ENCODE peak calls at places on chromosome 7, in six cellular contexts. Q is T-cell, P is spleen, V is fibroblast of the conjunctiva, Y is left colon, M is hippocampal formation. J is an unnamed sample.

GRCh38 chr7:49596701-49597491 is 176.5 kb upstream of the VWC2 start:
- DNase-seq in M (no peak), Y (no peak), Q (no peak), P (no peak), V (no peak), J (no peak)

GRCh38 chr7:99402854-99403253 is 5.5 kb downstream of the PDAP1 start:
- DNase-seq in Y (no peak), M (no peak), P (no peak), V (no peak), Q (no peak), J (no peak)

GRCh38 chr7:130921391-130922180 is 187.6 kb upstream of the KLF14 start:
- DNase-seq in Q (no peak), V (peak), M (peak), Y (peak), P (no peak), J (peak)

GRCh38 chr7:70289067-70289466 is 690.8 kb downstream of the AUTS2 start:
- DNase-seq in Y (no peak), V (peak), M (no peak), Q (no peak), P (no peak), J (peak)

GRCh38 chr7:97004237-97004930 is 969 bp upstream of the DLX6 start:
- DNase-seq in V (no peak), Q (no peak), M (no peak), P (no peak), Y (no peak), J (peak)

GRCh38 chr7:50142421-50143113 is 49.5 kb upstream of the ZPBP start:
- DNase-seq in Q (peak), Y (no peak), V (peak), P (no peak), M (no peak), J (peak)

GRCh38 chr7:77796109-77796508 is 2.1 kb downstream of the TMEM60 start:
- DNase-seq in Y (no peak), P (no peak), V (no peak), Q (no peak), M (no peak), J (no peak)

GRCh38 chr7:148909560-148909959 is 25.5 kb upstream of the EZH2 start:
- DNase-seq in P (no peak), Q (no peak), V (no peak), Y (no peak), M (no peak), J (no peak)

GRCh38 chr7:74032191-74032490 is 4.2 kb downstream of the ELN start:
- DNase-seq in P (no peak), Y (peak), M (peak), V (no peak), Q (no peak), J (peak)

GRCh38 chr7:20477091-20477490 is 138.4 kb upstream of the ABCB5 start:
- DNase-seq in V (no peak), M (no peak), Y (no peak), Q (no peak), P (no peak), J (no peak)

GRCh38 chr7:18570890-18571478 is 75.4 kb downstream of the HDAC9 start:
- DNase-seq in Q (no peak), V (peak), M (peak), P (no peak), Y (no peak), J (peak)

GRCh38 chr7:159091480-159092475 is 52.9 kb downstream of the VIPR2 start:
- DNase-seq in V (no peak), P (peak), M (no peak), Q (no peak), Y (no peak), J (no peak)

GRCh38 chr7:27102578-27103442 is at the start of gene HOXA2:
- DNase-seq in M (no peak), V (no peak), Y (peak), P (no peak), Q (no peak), J (no peak)

GRCh38 chr7:77696057-77696642 is at the start of gene RSBN1L:
- DNase-seq in Y (peak), V (peak), Q (peak), M (peak), P (peak), J (peak)

GRCh38 chr7:101625076-101625914 is 3.8 kb downstream of the MYL10 start:
- DNase-seq in V (no peak), Q (no peak), P (no peak), M (no peak), Y (no peak), J (no peak)

GRCh38 chr7:92461027-92462003 is 14.0 kb downstream of the GATAD1 start:
- DNase-seq in V (peak), M (no peak), Y (no peak), Q (no peak), P (no peak), J (peak)

GRCh38 chr7:103781409-103781808 is 208.0 kb downstream of the RELN start:
- DNase-seq in M (no peak), V (no peak), Y (no peak), P (no peak), Q (no peak), J (no peak)

GRCh38 chr7:24980695-24981543 is 941 bp upstream of the OSBPL3 start:
- DNase-seq in M (peak), P (peak), Q (no peak), Y (peak), V (no peak), J (no peak)

GRCh38 chr7:137985253-137985896 is 16.5 kb downstream of the CREB3L2 start:
- DNase-seq in P (no peak), Y (no peak), Q (no peak), M (no peak), V (no peak), J (no peak)

GRCh38 chr7:101559586-101559985 is 69.5 kb downstream of the MYL10 start:
- DNase-seq in M (no peak), Y (no peak), P (no peak), Q (no peak), V (no peak), J (no peak)

J was measured in astrocyte of the cerebellum.